ENCODE peak calls at places on chromosomes 3 and 15, in nine cellular contexts. One of them, this sample, is unnamed.

GRCh38 chr3:13546667-13547171 is 2.2 kb upstream of the FBLN2 start:
- DNase-seq in astrocyte: peak
- DNase-seq in upper lobe of left lung: no peak
- DNase-seq in foreskin fibroblast: peak
- DNase-seq in osteocyte: no peak
- DNase-seq in CD8-positive, alpha-beta T cell: no peak
- DNase-seq in NB4: no peak
- DNase-seq in ovary: no peak
- DNase-seq in choroid plexus epithelial cell: peak
- DNase-seq in this sample: no peak

GRCh38 chr15:57041416-57041815 is 123.0 kb downstream of the TCF12 start:
- DNase-seq in astrocyte: no peak
- DNase-seq in upper lobe of left lung: no peak
- DNase-seq in foreskin fibroblast: no peak
- DNase-seq in osteocyte: no peak
- DNase-seq in CD8-positive, alpha-beta T cell: no peak
- DNase-seq in NB4: no peak
- DNase-seq in ovary: no peak
- DNase-seq in choroid plexus epithelial cell: no peak
- DNase-seq in this sample: no peak

GRCh38 chr3:55648591-55649318 is 161.6 kb upstream of the WNT5A start:
- DNase-seq in astrocyte: no peak
- DNase-seq in upper lobe of left lung: no peak
- DNase-seq in foreskin fibroblast: no peak
- DNase-seq in osteocyte: no peak
- DNase-seq in CD8-positive, alpha-beta T cell: no peak
- DNase-seq in NB4: no peak
- DNase-seq in ovary: no peak
- DNase-seq in choroid plexus epithelial cell: no peak
- DNase-seq in this sample: no peak

GRCh38 chr15:25933456-25934158 is 70.5 kb upstream of the ATP10A start:
- DNase-seq in astrocyte: peak
- DNase-seq in upper lobe of left lung: peak
- DNase-seq in foreskin fibroblast: peak
- DNase-seq in osteocyte: peak
- DNase-seq in CD8-positive, alpha-beta T cell: peak
- DNase-seq in NB4: peak
- DNase-seq in ovary: peak
- DNase-seq in choroid plexus epithelial cell: peak
- DNase-seq in this sample: peak

GRCh38 chr3:31166249-31166885 is 271.9 kb upstream of the GADL1 start:
- DNase-seq in astrocyte: peak
- DNase-seq in upper lobe of left lung: no peak
- DNase-seq in foreskin fibroblast: peak
- DNase-seq in osteocyte: no peak
- DNase-seq in CD8-positive, alpha-beta T cell: no peak
- DNase-seq in NB4: no peak
- DNase-seq in ovary: no peak
- DNase-seq in choroid plexus epithelial cell: peak
- DNase-seq in this sample: no peak

GRCh38 chr3:177807150-177807875 is 610.0 kb upstream of the TBL1XR1 start:
- DNase-seq in astrocyte: no peak
- DNase-seq in upper lobe of left lung: no peak
- DNase-seq in foreskin fibroblast: no peak
- DNase-seq in osteocyte: no peak
- DNase-seq in CD8-positive, alpha-beta T cell: no peak
- DNase-seq in NB4: no peak
- DNase-seq in ovary: no peak
- DNase-seq in choroid plexus epithelial cell: peak
- DNase-seq in this sample: no peak

GRCh38 chr3:196974661-196975060 is 6.0 kb upstream of the PIGZ start:
- DNase-seq in astrocyte: no peak
- DNase-seq in upper lobe of left lung: no peak
- DNase-seq in foreskin fibroblast: no peak
- DNase-seq in osteocyte: no peak
- DNase-seq in CD8-positive, alpha-beta T cell: no peak
- DNase-seq in NB4: no peak
- DNase-seq in ovary: no peak
- DNase-seq in choroid plexus epithelial cell: no peak
- DNase-seq in this sample: no peak

GRCh38 chr3:42895332-42895868 is 10.5 kb upstream of the ZNF662 start:
- DNase-seq in astrocyte: peak
- DNase-seq in upper lobe of left lung: no peak
- DNase-seq in foreskin fibroblast: no peak
- DNase-seq in osteocyte: no peak
- DNase-seq in CD8-positive, alpha-beta T cell: no peak
- DNase-seq in NB4: no peak
- DNase-seq in ovary: no peak
- DNase-seq in choroid plexus epithelial cell: no peak
- DNase-seq in this sample: no peak

GRCh38 chr3:100297784-100298183 is 36.8 kb upstream of the NIT2 start:
- DNase-seq in astrocyte: peak
- DNase-seq in upper lobe of left lung: no peak
- DNase-seq in foreskin fibroblast: peak
- DNase-seq in osteocyte: no peak
- DNase-seq in CD8-positive, alpha-beta T cell: no peak
- DNase-seq in NB4: no peak
- DNase-seq in ovary: no peak
- DNase-seq in choroid plexus epithelial cell: no peak
- DNase-seq in this sample: no peak

GRCh38 chr15:60358935-60359672 is 38.7 kb downstream of the ANXA2 start:
- DNase-seq in astrocyte: peak
- DNase-seq in upper lobe of left lung: no peak
- DNase-seq in foreskin fibroblast: peak
- DNase-seq in osteocyte: no peak
- DNase-seq in CD8-positive, alpha-beta T cell: no peak
- DNase-seq in NB4: no peak
- DNase-seq in ovary: no peak
- DNase-seq in choroid plexus epithelial cell: peak
- DNase-seq in this sample: no peak

GRCh38 chr15:70879386-70879785 is 12.8 kb downstream of the THAP10 start:
- DNase-seq in astrocyte: peak
- DNase-seq in upper lobe of left lung: no peak
- DNase-seq in foreskin fibroblast: peak
- DNase-seq in osteocyte: no peak
- DNase-seq in CD8-positive, alpha-beta T cell: no peak
- DNase-seq in NB4: peak
- DNase-seq in ovary: no peak
- DNase-seq in choroid plexus epithelial cell: peak
- DNase-seq in this sample: no peak

GRCh38 chr3:29080967-29081366 is 199.9 kb upstream of the RBMS3 start:
- DNase-seq in astrocyte: no peak
- DNase-seq in upper lobe of left lung: no peak
- DNase-seq in foreskin fibroblast: no peak
- DNase-seq in osteocyte: no peak
- DNase-seq in CD8-positive, alpha-beta T cell: no peak
- DNase-seq in NB4: no peak
- DNase-seq in ovary: no peak
- DNase-seq in choroid plexus epithelial cell: no peak
- DNase-seq in this sample: no peak

GRCh38 chr15:32878342-32878741 is 160.5 kb downstream of the GREM1 start:
- DNase-seq in astrocyte: no peak
- DNase-seq in upper lobe of left lung: no peak
- DNase-seq in foreskin fibroblast: no peak
- DNase-seq in osteocyte: no peak
- DNase-seq in CD8-positive, alpha-beta T cell: no peak
- DNase-seq in NB4: no peak
- DNase-seq in ovary: no peak
- DNase-seq in choroid plexus epithelial cell: no peak
- DNase-seq in this sample: no peak

GRCh38 chr3:144036498-144036897 is 64.9 kb downstream of the DIPK2A start:
- DNase-seq in astrocyte: no peak
- DNase-seq in upper lobe of left lung: no peak
- DNase-seq in foreskin fibroblast: no peak
- DNase-seq in osteocyte: no peak
- DNase-seq in CD8-positive, alpha-beta T cell: no peak
- DNase-seq in NB4: no peak
- DNase-seq in ovary: no peak
- DNase-seq in choroid plexus epithelial cell: no peak
- DNase-seq in this sample: no peak

GRCh38 chr15:55660153-55660552 is 72.0 kb upstream of the PYGO1 start:
- DNase-seq in astrocyte: no peak
- DNase-seq in upper lobe of left lung: no peak
- DNase-seq in foreskin fibroblast: no peak
- DNase-seq in osteocyte: no peak
- DNase-seq in CD8-positive, alpha-beta T cell: no peak
- DNase-seq in NB4: no peak
- DNase-seq in ovary: no peak
- DNase-seq in choroid plexus epithelial cell: no peak
- DNase-seq in this sample: no peak

GRCh38 chr15:52208306-52208946 is 17.2 kb upstream of the GNB5 start:
- DNase-seq in astrocyte: peak
- DNase-seq in upper lobe of left lung: peak
- DNase-seq in foreskin fibroblast: peak
- DNase-seq in osteocyte: no peak
- DNase-seq in CD8-positive, alpha-beta T cell: peak
- DNase-seq in NB4: peak
- DNase-seq in ovary: peak
- DNase-seq in choroid plexus epithelial cell: peak
- DNase-seq in this sample: no peak

GRCh38 chr15:28885630-28886430 is at the start of gene APBA2:
- DNase-seq in astrocyte: peak
- DNase-seq in upper lobe of left lung: no peak
- DNase-seq in foreskin fibroblast: peak
- DNase-seq in osteocyte: no peak
- DNase-seq in CD8-positive, alpha-beta T cell: peak
- DNase-seq in NB4: peak
- DNase-seq in ovary: no peak
- DNase-seq in choroid plexus epithelial cell: peak
- DNase-seq in this sample: no peak

GRCh38 chr3:100496711-100497261 is 4.4 kb downstream of the TMEM45A start:
- DNase-seq in astrocyte: peak
- DNase-seq in upper lobe of left lung: no peak
- DNase-seq in foreskin fibroblast: peak
- DNase-seq in osteocyte: no peak
- DNase-seq in CD8-positive, alpha-beta T cell: no peak
- DNase-seq in NB4: no peak
- DNase-seq in ovary: no peak
- DNase-seq in choroid plexus epithelial cell: peak
- DNase-seq in this sample: no peak

GRCh38 chr3:82202254-82202653 is 440.8 kb upstream of the GBE1 start:
- DNase-seq in astrocyte: no peak
- DNase-seq in upper lobe of left lung: no peak
- DNase-seq in foreskin fibroblast: no peak
- DNase-seq in osteocyte: no peak
- DNase-seq in CD8-positive, alpha-beta T cell: no peak
- DNase-seq in NB4: no peak
- DNase-seq in ovary: no peak
- DNase-seq in choroid plexus epithelial cell: no peak
- DNase-seq in this sample: no peak

GRCh38 chr3:159751141-159751540 is 237.5 kb upstream of the IL12A start:
- DNase-seq in astrocyte: peak
- DNase-seq in upper lobe of left lung: no peak
- DNase-seq in foreskin fibroblast: peak
- DNase-seq in osteocyte: no peak
- DNase-seq in CD8-positive, alpha-beta T cell: no peak
- DNase-seq in NB4: no peak
- DNase-seq in ovary: no peak
- DNase-seq in choroid plexus epithelial cell: peak
- DNase-seq in this sample: no peak

GRCh38 chr3:119781330-119782198 is at the start of gene NR1I2:
- DNase-seq in astrocyte: no peak
- DNase-seq in upper lobe of left lung: no peak
- DNase-seq in foreskin fibroblast: no peak
- DNase-seq in osteocyte: no peak
- DNase-seq in CD8-positive, alpha-beta T cell: no peak
- DNase-seq in NB4: peak
- DNase-seq in ovary: no peak
- DNase-seq in choroid plexus epithelial cell: no peak
- DNase-seq in this sample: no peak
- TF ChIP-seq CTCF in astrocyte: no peak
- TF ChIP-seq CTCF in upper lobe of left lung: no peak
- TF ChIP-seq CTCF in foreskin fibroblast: no peak
- TF ChIP-seq CTCF in osteocyte: no peak
- TF ChIP-seq CTCF in CD8-positive, alpha-beta T cell: no peak
- TF ChIP-seq CTCF in NB4: peak
- TF ChIP-seq CTCF in ovary: no peak
- TF ChIP-seq CTCF in choroid plexus epithelial cell: no peak
- TF ChIP-seq CTCF in this sample: peak

GRCh38 chr15:34721802-34722795 is 32.7 kb downstream of the GJD2 start:
- DNase-seq in astrocyte: peak
- DNase-seq in upper lobe of left lung: no peak
- DNase-seq in foreskin fibroblast: peak
- DNase-seq in osteocyte: peak
- DNase-seq in CD8-positive, alpha-beta T cell: no peak
- DNase-seq in NB4: no peak
- DNase-seq in ovary: no peak
- DNase-seq in choroid plexus epithelial cell: peak
- DNase-seq in this sample: no peak
- TF ChIP-seq CTCF in astrocyte: no peak
- TF ChIP-seq CTCF in upper lobe of left lung: no peak
- TF ChIP-seq CTCF in foreskin fibroblast: peak
- TF ChIP-seq CTCF in osteocyte: no peak
- TF ChIP-seq CTCF in CD8-positive, alpha-beta T cell: no peak
- TF ChIP-seq CTCF in NB4: no peak
- TF ChIP-seq CTCF in ovary: no peak
- TF ChIP-seq CTCF in choroid plexus epithelial cell: peak
- TF ChIP-seq CTCF in this sample: no peak

DNA sequence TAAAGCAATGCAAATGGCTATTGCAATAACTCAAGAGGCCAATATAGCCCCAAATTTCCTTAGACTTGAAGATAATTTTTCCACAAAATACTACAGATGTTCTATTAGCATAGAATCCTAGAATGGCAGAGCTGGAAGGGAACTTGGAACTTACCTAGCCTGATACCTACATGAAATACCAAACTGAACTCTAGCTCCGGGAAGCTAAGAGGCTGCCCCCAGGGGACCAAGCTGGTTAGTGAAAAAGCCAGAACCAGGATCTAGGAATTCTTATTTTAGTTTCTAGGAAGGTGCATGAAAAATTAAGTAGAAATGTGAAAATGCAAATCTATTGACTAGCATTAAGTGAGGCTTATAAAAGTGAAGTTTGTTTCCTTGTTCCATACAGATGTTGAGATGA is 256.0 kb upstream of the CBLB start:
- DNase-seq in astrocyte: no peak
- DNase-seq in upper lobe of left lung: no peak
- DNase-seq in foreskin fibroblast: no peak
- DNase-seq in osteocyte: no peak
- DNase-seq in CD8-positive, alpha-beta T cell: no peak
- DNase-seq in NB4: no peak
- DNase-seq in ovary: no peak
- DNase-seq in choroid plexus epithelial cell: no peak
- DNase-seq in this sample: no peak
- TF ChIP-seq CTCF in astrocyte: no peak
- TF ChIP-seq CTCF in upper lobe of left lung: no peak
- TF ChIP-seq CTCF in foreskin fibroblast: no peak
- TF ChIP-seq CTCF in osteocyte: no peak
- TF ChIP-seq CTCF in CD8-positive, alpha-beta T cell: no peak
- TF ChIP-seq CTCF in NB4: no peak
- TF ChIP-seq CTCF in ovary: no peak
- TF ChIP-seq CTCF in choroid plexus epithelial cell: no peak
- TF ChIP-seq CTCF in this sample: no peak

GRCh38 chr3:6204891-6205290 is 656.0 kb upstream of the GRM7 start:
- DNase-seq in astrocyte: no peak
- DNase-seq in upper lobe of left lung: no peak
- DNase-seq in foreskin fibroblast: no peak
- DNase-seq in osteocyte: no peak
- DNase-seq in CD8-positive, alpha-beta T cell: no peak
- DNase-seq in NB4: peak
- DNase-seq in ovary: no peak
- DNase-seq in choroid plexus epithelial cell: no peak
- DNase-seq in this sample: no peak
- TF ChIP-seq CTCF in astrocyte: no peak
- TF ChIP-seq CTCF in upper lobe of left lung: no peak
- TF ChIP-seq CTCF in foreskin fibroblast: no peak
- TF ChIP-seq CTCF in osteocyte: no peak
- TF ChIP-seq CTCF in CD8-positive, alpha-beta T cell: no peak
- TF ChIP-seq CTCF in NB4: peak
- TF ChIP-seq CTCF in ovary: no peak
- TF ChIP-seq CTCF in choroid plexus epithelial cell: no peak
- TF ChIP-seq CTCF in this sample: peak

GRCh38 chr15:59172289-59172901 is 34.2 kb upstream of the LDHAL6B start:
- DNase-seq in astrocyte: no peak
- DNase-seq in upper lobe of left lung: no peak
- DNase-seq in foreskin fibroblast: no peak
- DNase-seq in osteocyte: no peak
- DNase-seq in CD8-positive, alpha-beta T cell: no peak
- DNase-seq in NB4: no peak
- DNase-seq in ovary: no peak
- DNase-seq in choroid plexus epithelial cell: no peak
- DNase-seq in this sample: no peak
- TF ChIP-seq CTCF in astrocyte: peak
- TF ChIP-seq CTCF in upper lobe of left lung: no peak
- TF ChIP-seq CTCF in foreskin fibroblast: no peak
- TF ChIP-seq CTCF in osteocyte: peak
- TF ChIP-seq CTCF in CD8-positive, alpha-beta T cell: no peak
- TF ChIP-seq CTCF in NB4: no peak
- TF ChIP-seq CTCF in ovary: no peak
- TF ChIP-seq CTCF in choroid plexus epithelial cell: peak
- TF ChIP-seq CTCF in this sample: no peak

This sample was measured in GM12864.